ENCODE peak calls at places on chromosomes 16 and 17, in four cellular contexts. One of them, this sample, is unnamed.

GRCh38 chr17:44887971-44888955 is 11.0 kb downstream of the EFTUD2 start:
- DNase-seq in K562: no peak
- DNase-seq in H1: no peak
- DNase-seq in GM12878: no peak
- DNase-seq in this sample: no peak

GRCh38 chr17:45101883-45102811 is 30.2 kb downstream of the PLCD3 start:
- DNase-seq in K562: no peak
- DNase-seq in H1: no peak
- DNase-seq in GM12878: no peak
- DNase-seq in this sample: peak

GRCh38 chr17:5500247-5500803 is 14.0 kb downstream of the MIS12 start:
- DNase-seq in K562: no peak
- DNase-seq in H1: no peak
- DNase-seq in GM12878: no peak
- DNase-seq in this sample: no peak

GRCh38 chr17:48728232-48729231 is at the start of gene HOXB13:
- DNase-seq in K562: peak
- DNase-seq in H1: no peak
- DNase-seq in GM12878: no peak
- DNase-seq in this sample: no peak

GRCh38 chr17:79395046-79395445 is 215.8 kb downstream of the RBFOX3 start:
- DNase-seq in K562: no peak
- DNase-seq in H1: no peak
- DNase-seq in GM12878: no peak
- DNase-seq in this sample: no peak

GRCh38 chr16:62205459-62205858 is 169.2 kb upstream of the CDH8 start:
- DNase-seq in K562: no peak
- DNase-seq in H1: no peak
- DNase-seq in GM12878: no peak
- DNase-seq in this sample: no peak

GRCh38 chr17:44112284-44113280 is 10.9 kb downstream of the HDAC5 start:
- DNase-seq in K562: no peak
- DNase-seq in H1: no peak
- DNase-seq in GM12878: no peak
- DNase-seq in this sample: peak

GRCh38 chr17:7932949-7933348 is 943 bp downstream of the CNTROB start:
- DNase-seq in K562: peak
- DNase-seq in H1: peak
- DNase-seq in GM12878: no peak
- DNase-seq in this sample: peak

GRCh38 chr16:75113046-75113491 is 3.5 kb downstream of the LDHD start:
- DNase-seq in K562: no peak
- DNase-seq in H1: no peak
- DNase-seq in GM12878: no peak
- DNase-seq in this sample: no peak

GRCh38 chr16:89860747-89861304 is 12.6 kb upstream of the TCF25 start:
- DNase-seq in K562: peak
- DNase-seq in H1: peak
- DNase-seq in GM12878: no peak
- DNase-seq in this sample: peak

GRCh38 chr16:678858-679807 is 1.1 kb upstream of the STUB1 start:
- DNase-seq in K562: peak
- DNase-seq in H1: peak
- DNase-seq in GM12878: no peak
- DNase-seq in this sample: no peak

DNA sequence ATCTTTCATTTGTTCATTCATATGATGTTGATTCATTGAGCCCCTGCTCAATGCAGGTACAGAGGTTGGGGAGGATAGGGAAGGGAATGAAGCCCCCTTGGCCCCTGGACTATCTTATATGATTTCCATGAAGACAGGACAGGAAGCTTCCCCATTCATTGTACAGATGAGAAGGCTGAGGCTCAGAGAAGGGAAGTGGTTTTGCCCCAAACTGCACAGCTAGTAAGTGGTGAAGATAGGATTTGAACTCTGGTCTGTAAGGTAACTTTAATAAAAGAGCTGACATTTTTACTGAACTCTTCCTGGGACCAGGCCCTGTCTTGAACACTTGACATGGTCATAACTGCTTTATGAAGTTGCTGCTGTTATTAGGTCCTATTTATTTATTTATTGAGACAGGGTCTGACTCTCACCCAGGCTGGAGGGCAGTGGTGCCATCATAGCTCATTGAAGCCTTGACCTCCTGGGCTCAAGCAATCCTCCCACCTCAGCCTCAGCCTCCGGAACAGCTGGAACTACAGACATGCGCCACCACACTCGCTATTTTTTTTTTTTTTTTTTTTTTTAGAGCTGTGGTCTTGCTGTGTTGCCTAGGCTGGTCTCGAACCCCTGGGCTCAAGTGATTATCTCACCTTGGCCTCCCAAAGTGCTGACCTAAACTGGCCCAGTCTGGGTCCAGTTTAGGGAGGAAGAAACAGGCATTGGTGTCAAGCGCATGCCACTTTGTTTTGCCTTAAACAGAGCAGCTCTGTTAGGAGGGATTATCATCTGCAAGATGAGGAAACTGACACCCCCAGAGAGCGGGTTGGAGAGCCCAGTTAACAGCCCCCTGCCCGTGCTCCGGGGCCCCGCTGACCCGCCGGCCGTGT is 5.0 kb downstream of the CTF1 start:
- DNase-seq in K562: no peak
- DNase-seq in H1: no peak
- DNase-seq in GM12878: no peak
- DNase-seq in this sample: no peak
- TF ChIP-seq JUND in K562: no peak
- TF ChIP-seq JUND in H1: no peak
- TF ChIP-seq JUND in GM12878: no peak
- TF ChIP-seq JUND in this sample: no peak

GRCh38 chr16:57643166-57643813 is 14.9 kb downstream of the ADGRG1 start:
- DNase-seq in K562: no peak
- DNase-seq in H1: no peak
- DNase-seq in GM12878: no peak
- DNase-seq in this sample: no peak
- TF ChIP-seq JUND in K562: no peak
- TF ChIP-seq JUND in H1: no peak
- TF ChIP-seq JUND in GM12878: no peak
- TF ChIP-seq JUND in this sample: no peak

GRCh38 chr16:31453255-31454204 is 5.8 kb upstream of the ARMC5 start:
- DNase-seq in K562: peak
- DNase-seq in H1: no peak
- DNase-seq in GM12878: no peak
- DNase-seq in this sample: peak

GRCh38 chr16:31452631-31453106 is 6.6 kb upstream of the ARMC5 start:
- DNase-seq in K562: peak
- DNase-seq in H1: no peak
- DNase-seq in GM12878: no peak
- DNase-seq in this sample: no peak

GRCh38 chr16:31456988-31457360 is 2.3 kb upstream of the ARMC5 start:
- DNase-seq in K562: peak
- DNase-seq in H1: no peak
- DNase-seq in GM12878: no peak
- DNase-seq in this sample: no peak

GRCh38 chr16:31458073-31458834 is 1.0 kb upstream of the ARMC5 start:
- DNase-seq in K562: peak
- DNase-seq in H1: peak
- DNase-seq in GM12878: no peak
- DNase-seq in this sample: peak

DNA sequence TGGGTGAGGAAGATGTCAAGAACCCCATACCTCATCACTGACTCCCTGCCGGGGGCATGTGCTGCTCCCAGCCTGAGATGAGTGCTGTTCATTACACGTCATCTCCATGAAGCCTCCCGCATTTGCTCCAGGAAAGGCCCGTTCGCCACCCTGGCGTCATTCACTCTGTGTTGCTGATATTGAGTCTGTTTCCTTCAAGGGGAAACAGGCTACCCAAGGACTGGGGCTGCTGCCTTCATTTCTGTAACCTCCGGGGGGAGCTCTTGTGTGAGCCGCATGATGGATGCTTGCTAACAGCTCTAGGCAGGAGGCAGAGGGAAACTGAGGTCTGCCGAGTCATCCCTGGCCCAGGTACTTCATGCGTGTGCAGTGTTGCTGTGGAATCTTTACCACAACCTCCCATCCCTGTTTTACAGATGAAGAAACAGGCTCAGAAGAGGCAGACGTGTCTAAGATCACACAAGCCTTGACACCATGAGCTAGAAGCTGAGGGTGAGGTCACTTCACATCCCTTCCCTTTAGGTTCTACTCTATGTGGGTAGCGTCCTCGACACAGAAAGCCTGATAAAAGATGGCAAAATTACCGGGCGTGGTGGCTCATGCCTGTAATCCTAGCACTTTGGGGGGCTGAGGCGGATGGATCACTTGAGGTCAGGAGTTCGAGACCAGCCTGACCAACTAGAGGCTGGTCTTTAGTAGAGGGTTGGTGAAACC is 3.5 kb upstream of the ARMC5 start:
- DNase-seq in K562: no peak
- DNase-seq in H1: peak
- DNase-seq in GM12878: no peak
- DNase-seq in this sample: no peak
- TF ChIP-seq JUND in K562: peak
- TF ChIP-seq JUND in H1: no peak
- TF ChIP-seq JUND in GM12878: no peak
- TF ChIP-seq JUND in this sample: no peak

DNA sequence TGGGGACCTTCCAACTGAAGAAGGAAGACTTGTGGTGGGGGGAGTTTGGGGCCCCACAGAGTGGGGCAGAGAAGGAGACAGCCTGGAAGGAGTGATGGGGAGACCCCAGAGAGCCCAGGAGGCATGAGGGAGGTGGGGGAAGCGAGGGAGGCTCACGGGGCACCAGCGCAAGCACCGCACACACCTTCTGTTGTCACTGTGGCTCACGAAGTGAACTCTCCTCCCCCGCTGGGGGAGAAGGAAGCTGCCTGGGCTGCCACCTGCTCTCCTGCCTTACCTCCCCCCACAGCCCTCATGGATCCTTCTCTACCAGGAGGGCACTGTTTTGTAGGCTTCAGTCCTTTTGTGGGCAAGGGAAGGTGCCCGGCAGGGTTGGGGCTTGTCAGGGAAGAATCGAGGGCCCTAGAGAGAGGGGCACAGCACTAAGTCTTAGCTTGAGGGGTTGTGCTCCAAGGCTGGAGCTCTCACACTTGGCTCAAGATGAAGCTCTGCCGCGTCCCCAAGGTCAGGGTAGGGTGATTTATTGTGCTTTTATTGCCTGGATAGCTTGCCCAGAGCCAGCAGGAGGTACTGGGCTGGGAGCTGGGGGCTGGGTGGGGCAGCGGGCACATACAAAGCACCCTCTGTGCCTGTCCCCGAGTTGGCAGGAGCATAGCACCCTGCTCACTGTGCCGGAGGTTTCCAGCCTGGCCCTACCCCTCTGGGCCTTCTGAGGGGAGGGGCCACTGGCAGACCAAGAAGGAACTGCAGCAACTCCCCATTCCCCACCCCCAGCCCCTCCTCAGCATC is 4.6 kb upstream of the STARD3 start:
- DNase-seq in K562: no peak
- DNase-seq in H1: no peak
- DNase-seq in GM12878: no peak
- DNase-seq in this sample: no peak
- TF ChIP-seq JUND in K562: no peak
- TF ChIP-seq JUND in H1: no peak
- TF ChIP-seq JUND in GM12878: no peak
- TF ChIP-seq JUND in this sample: no peak

GRCh38 chr16:2210009-2210332 is 692 bp downstream of the BRICD5 start:
- DNase-seq in K562: no peak
- DNase-seq in H1: no peak
- DNase-seq in GM12878: no peak
- DNase-seq in this sample: no peak

GRCh38 chr16:2208772-2209171 is 1.9 kb downstream of the BRICD5 start:
- DNase-seq in K562: no peak
- DNase-seq in H1: no peak
- DNase-seq in GM12878: no peak
- DNase-seq in this sample: no peak

GRCh38 chr16:2210386-2211365 is at the start of gene BRICD5:
- DNase-seq in K562: no peak
- DNase-seq in H1: no peak
- DNase-seq in GM12878: no peak
- DNase-seq in this sample: no peak

GRCh38 chr16:2208308-2208707 is 2.4 kb downstream of the BRICD5 start:
- DNase-seq in K562: no peak
- DNase-seq in H1: no peak
- DNase-seq in GM12878: no peak
- DNase-seq in this sample: no peak

DNA sequence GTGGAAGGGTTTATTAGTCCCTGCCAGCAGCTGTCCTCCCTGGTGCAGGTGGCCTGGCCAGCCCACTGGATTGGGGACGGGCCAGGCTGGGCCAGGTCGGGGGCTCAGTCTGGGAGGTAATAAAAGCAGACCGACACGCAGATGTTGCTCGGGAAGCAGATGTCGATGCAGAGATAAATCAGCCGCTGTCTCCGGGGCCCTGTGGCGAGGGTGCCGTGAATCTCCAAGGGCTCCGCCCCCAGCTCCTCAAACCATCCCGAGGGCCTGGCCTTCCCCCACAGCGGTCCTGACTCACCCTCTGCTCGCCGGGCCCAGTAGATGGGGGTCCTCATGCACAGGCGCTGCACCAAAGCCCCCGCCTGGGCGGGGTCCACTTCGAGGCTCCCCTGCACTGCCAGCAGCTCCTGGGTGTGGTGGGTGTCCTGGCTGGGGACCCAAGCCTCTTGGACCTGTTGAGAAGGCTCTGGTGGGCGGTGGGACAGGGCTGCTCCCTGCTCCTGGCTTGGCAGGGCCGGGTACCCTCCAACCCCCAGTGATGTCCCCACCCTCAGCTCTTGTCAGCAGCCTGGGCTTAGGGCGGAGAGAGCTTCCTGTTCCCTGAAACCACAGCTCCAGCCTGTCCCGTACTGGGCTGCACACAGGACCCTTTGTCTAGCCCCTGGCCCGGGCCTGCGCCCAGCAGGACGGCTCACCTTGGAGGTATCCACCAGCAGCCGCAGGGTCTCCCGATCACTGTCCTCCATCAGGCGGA is 1.2 kb downstream of the BRICD5 start:
- DNase-seq in K562: no peak
- DNase-seq in H1: no peak
- DNase-seq in GM12878: no peak
- DNase-seq in this sample: no peak
- TF ChIP-seq JUND in K562: no peak
- TF ChIP-seq JUND in H1: no peak
- TF ChIP-seq JUND in GM12878: no peak
- TF ChIP-seq JUND in this sample: no peak

GRCh38 chr16:17768257-17768656 is 297.5 kb upstream of the XYLT1 start:
- DNase-seq in K562: no peak
- DNase-seq in H1: no peak
- DNase-seq in GM12878: no peak
- DNase-seq in this sample: no peak
- TF ChIP-seq JUND in K562: no peak
- TF ChIP-seq JUND in H1: no peak
- TF ChIP-seq JUND in GM12878: no peak
- TF ChIP-seq JUND in this sample: no peak

GRCh38 chr16:63324306-63324705 is 1288.1 kb upstream of the CDH8 start:
- DNase-seq in K562: no peak
- DNase-seq in H1: no peak
- DNase-seq in GM12878: no peak
- DNase-seq in this sample: no peak
- TF ChIP-seq JUND in K562: no peak
- TF ChIP-seq JUND in H1: no peak
- TF ChIP-seq JUND in GM12878: no peak
- TF ChIP-seq JUND in this sample: no peak